ENCODE peak calls at places on chromosomes 13 and 19, in five cellular contexts. A is upper lobe of left lung, S is stomach, O is SK-N-SH, Z is endothelial cell of umbilical vein. K is an unnamed sample.

GRCh38 chr13:49441846-49442245 is 2.0 kb downstream of the CAB39L start:
- DNase-seq in O (no peak), Z (peak; percentile 19), A (no peak), S (no peak), K (no peak)

GRCh38 chr19:28908941-28909340 is 304.0 kb downstream of the UQCRFS1 start:
- DNase-seq in A (no peak), Z (no peak), S (no peak), O (no peak), K (no peak)

GRCh38 chr13:104984296-104984818 is 1551.1 kb downstream of the EFNB2 start:
- DNase-seq in O (peak; percentile 8), Z (peak; percentile 92), A (no peak), S (peak; percentile 39), K (no peak)

GRCh38 chr19:24033962-24034342 is 53.0 kb upstream of the ZNF254 start:
- DNase-seq in O (peak; percentile 45), A (no peak), Z (peak; percentile 77), S (peak; percentile 60), K (no peak)

GRCh38 chr19:7210359-7210758 is 83.9 kb downstream of the INSR start:
- DNase-seq in O (no peak), Z (no peak), S (no peak), A (no peak), K (no peak)

GRCh38 chr13:40981361-40981760 is 37.8 kb downstream of the ELF1 start:
- DNase-seq in A (no peak), Z (peak; percentile 77), S (no peak), O (no peak), K (no peak)

GRCh38 chr19:45250832-45251451 is at the start of gene MARK4:
- DNase-seq in Z (peak; percentile 44), O (peak; percentile 99), A (peak; percentile 92), S (peak; percentile 51), K (no peak)

GRCh38 chr13:110107568-110108347 is 199.2 kb downstream of the COL4A1 start:
- DNase-seq in O (peak; percentile 57), S (no peak), Z (no peak), A (no peak), K (no peak)

GRCh38 chr19:14440049-14440448 is 6.9 kb downstream of the PKN1 start:
- DNase-seq in O (no peak), Z (peak; percentile 33), A (peak; percentile 85), S (peak; percentile 72), K (no peak)

GRCh38 chr13:41384749-41385503 is 72.4 kb upstream of the RGCC start:
- DNase-seq in S (no peak), O (no peak), Z (peak; percentile 43), A (peak; percentile 42), K (no peak)

GRCh38 chr19:54106716-54107115 is 4.1 kb downstream of the NDUFA3 start:
- DNase-seq in Z (no peak), A (no peak), O (no peak), S (no peak), K (no peak)

GRCh38 chr13:110989331-110989730 is 74.5 kb upstream of the ANKRD10 start:
- DNase-seq in S (no peak), A (no peak), Z (no peak), O (no peak), K (no peak)

GRCh38 chr19:10338940-10339339 is 484 bp downstream of the ICAM3 start:
- DNase-seq in Z (no peak), S (no peak), A (no peak), O (no peak), K (no peak)

GRCh38 chr19:28505134-28505533 is 707.8 kb downstream of the UQCRFS1 start:
- DNase-seq in Z (no peak), S (no peak), A (no peak), O (no peak), K (no peak)

GRCh38 chr19:48648134-48648533 is 2.1 kb upstream of the CA11 start:
- DNase-seq in O (no peak), S (no peak), A (no peak), Z (no peak), K (no peak)

GRCh38 chr19:40091205-40092129 is 724 bp upstream of the ZNF780A start:
- DNase-seq in S (no peak), O (no peak), Z (no peak), A (no peak), K (no peak)

GRCh38 chr13:107289540-107289939 is 721.6 kb upstream of the ARGLU1 start:
- DNase-seq in O (no peak), A (no peak), S (no peak), Z (no peak), K (no peak)

GRCh38 chr13:97067342-97067895 is 73.1 kb upstream of the OXGR1 start:
- DNase-seq in A (peak; percentile 44), O (no peak), Z (no peak), S (no peak), K (no peak)

GRCh38 chr13:98368019-98368418 is 190.9 kb upstream of the RNF113B start:
- DNase-seq in Z (no peak), O (no peak), S (no peak), A (no peak), K (no peak)

GRCh38 chr19:4327252-4327876 is 11.3 kb downstream of the STAP2 start:
- DNase-seq in A (peak; percentile 85), O (peak; percentile 93), S (peak; percentile 86), Z (peak; percentile 43), K (no peak)

GRCh38 chr19:57633832-57634131 is 814 bp downstream of the ZNF211 start:
- DNase-seq in Z (no peak), A (peak; percentile 4), O (no peak), S (no peak), K (no peak)

GRCh38 chr19:571127-571974 is 1.0 kb upstream of the BSG start:
- DNase-seq in Z (peak; percentile 60), O (no peak), S (peak; percentile 43), A (peak; percentile 58), K (no peak)

GRCh38 chr13:109840201-109840892 is 54.0 kb upstream of the IRS2 start:
- DNase-seq in A (no peak), S (no peak), Z (no peak), O (no peak), K (no peak)

GRCh38 chr13:74414458-74414857 is 280.3 kb upstream of the KLF12 start:
- DNase-seq in S (no peak), A (peak; percentile 26), Z (no peak), O (no peak), K (no peak)

GRCh38 chr13:113192902-113193301 is 15.6 kb downstream of the PCID2 start:
- DNase-seq in S (no peak), A (no peak), Z (no peak), O (no peak), K (no peak)

DNA sequence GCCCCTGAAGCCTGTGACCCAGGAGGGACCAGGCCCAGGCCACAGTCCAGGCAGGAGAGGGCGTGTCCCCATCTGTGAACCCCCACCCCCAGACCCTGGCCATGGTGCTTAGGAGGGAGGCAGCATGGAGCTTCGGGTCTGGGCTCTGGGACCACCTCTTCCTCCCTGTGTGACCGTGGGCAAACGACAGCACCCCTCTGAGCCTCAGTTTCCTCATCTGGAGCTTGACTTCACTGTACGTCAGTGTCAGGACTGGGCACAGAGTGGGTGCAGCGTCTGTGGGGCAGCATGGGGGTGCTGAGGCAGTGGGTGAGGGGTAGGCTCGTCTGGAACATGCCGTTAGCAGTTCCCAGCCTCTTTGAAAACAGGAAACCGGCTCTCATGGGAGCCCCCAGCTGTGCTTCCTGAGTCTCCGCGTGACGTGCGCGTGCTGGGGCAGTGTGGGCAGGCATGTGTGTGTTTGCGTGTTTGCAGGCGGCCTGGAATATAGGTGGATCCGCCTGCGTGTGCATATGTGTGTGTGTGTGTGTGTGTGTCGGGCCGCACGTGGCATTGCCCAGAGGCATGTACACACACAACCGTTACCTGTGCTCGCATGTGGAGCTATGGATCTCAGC is 15.7 kb downstream of the ARRDC2 start:
- DNase-seq in A (peak; percentile 91), Z (peak; percentile 97), O (no peak), S (peak; percentile 64), K (no peak)
- TF ChIP-seq POLR2AphosphoS5 in A (peak; percentile 95), Z (peak; percentile 88), O (no peak), S (peak; percentile 60), K (no peak)

GRCh38 chr19:16899566-16900075 is 10.8 kb downstream of the F2RL3 start:
- DNase-seq in S (peak; percentile 46), A (peak; percentile 85), O (peak; percentile 53), Z (peak; percentile 16), K (peak; percentile 18)

GRCh38 chr19:16896913-16897571 is 8.2 kb downstream of the F2RL3 start:
- DNase-seq in Z (peak; percentile 97), A (peak; percentile 96), O (peak; percentile 100), S (peak; percentile 96), K (peak; percentile 64)

GRCh38 chr19:16896098-16896912 is 7.5 kb downstream of the F2RL3 start:
- DNase-seq in O (no peak), S (no peak), Z (peak; percentile 12), A (peak; percentile 87), K (no peak)

GRCh38 chr19:16898306-16899015 is 9.7 kb downstream of the F2RL3 start:
- DNase-seq in Z (no peak), O (no peak), S (no peak), A (no peak), K (no peak)

DNA sequence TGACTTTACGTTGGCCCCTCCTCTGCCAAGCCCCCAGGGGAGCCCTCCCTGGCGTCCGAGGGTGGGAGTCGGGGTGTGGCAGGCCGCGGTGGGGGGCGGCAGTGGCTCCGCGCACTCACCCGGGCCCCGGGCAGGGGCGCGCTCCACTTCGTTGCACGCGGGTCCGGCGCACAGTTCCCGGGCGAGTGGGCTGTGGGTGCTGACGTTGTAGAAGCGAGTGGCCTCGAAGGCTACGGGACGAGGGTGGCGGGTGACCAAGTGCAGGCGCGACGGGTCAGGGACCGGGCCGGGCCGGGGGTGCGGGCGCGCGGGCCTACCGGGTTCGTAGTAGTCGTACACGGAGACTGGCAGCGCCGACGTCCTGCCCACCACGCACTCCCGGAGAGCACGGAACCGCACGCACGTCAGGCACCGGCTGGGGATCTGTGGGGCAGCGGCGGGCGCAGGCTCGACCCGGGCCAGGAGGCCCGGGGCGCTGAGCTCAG is 8.8 kb downstream of the F2RL3 start:
- DNase-seq in O (no peak), S (peak; percentile 53), A (peak; percentile 91), Z (no peak), K (no peak)
- TF ChIP-seq POLR2AphosphoS5 in O (no peak), S (peak; percentile 59), A (peak; percentile 71), Z (no peak), K (no peak)

DNA sequence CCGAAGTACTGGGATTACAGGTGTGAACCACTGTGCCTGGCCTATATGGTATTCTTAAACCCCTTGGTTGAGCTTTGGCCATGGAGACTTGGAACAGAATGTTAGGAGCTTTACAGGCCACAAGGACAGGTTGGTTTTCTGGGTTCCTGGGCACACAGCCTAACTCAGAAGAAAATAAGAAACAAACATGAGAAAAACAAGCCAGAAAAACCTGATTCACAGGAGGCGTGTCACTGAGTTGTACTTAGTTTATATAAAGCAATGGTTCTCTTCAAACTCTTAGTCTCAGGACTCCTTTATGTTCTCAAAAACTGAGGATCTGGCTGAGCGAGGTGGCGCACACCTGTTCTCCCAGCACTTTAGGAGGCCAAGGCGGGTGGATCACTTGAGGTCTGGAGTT is 125.1 kb upstream of the SPATA13 start:
- DNase-seq in A (no peak), S (no peak), Z (no peak), O (no peak), K (no peak)
- TF ChIP-seq POLR2AphosphoS5 in A (no peak), S (no peak), Z (no peak), O (no peak), K (no peak)

GRCh38 chr19:35879770-35880317 is 11.5 kb downstream of the APLP1 start:
- DNase-seq in Z (peak; percentile 72), O (peak; percentile 79), S (peak; percentile 89), A (peak; percentile 98), K (peak; percentile 50)
- TF ChIP-seq POLR2AphosphoS5 in Z (no peak), O (no peak), S (no peak), A (peak; percentile 39), K (peak; percentile 17)

K was measured in Panc1.